ENCODE peak calls at places on chromosome 18, in five cellular contexts. B, D, P, U and J are unnamed samples.

GRCh38 chr18:34993289-34993688 is 47.9 kb upstream of the MAPRE2 start:
- DNase-seq in P (no peak), B (no peak), U (no peak), D (no peak), J (no peak)

GRCh38 chr18:25710981-25711380 is 359.0 kb upstream of the ZNF521 start:
- DNase-seq in P (no peak), D (no peak), B (no peak), U (no peak), J (no peak)

GRCh38 chr18:9852266-9853081 is 33.3 kb upstream of the TXNDC2 start:
- DNase-seq in D (peak; percentile 27), U (no peak), P (no peak), B (no peak), J (no peak)

GRCh38 chr18:12278765-12279682 is 24.9 kb downstream of the CIDEA start:
- DNase-seq in U (peak; percentile 98), D (no peak), B (peak; percentile 95), P (no peak), J (peak; percentile 74)

GRCh38 chr18:64100136-64100922 is 48.6 kb downstream of the LINC00305 start:
- DNase-seq in U (no peak), B (no peak), D (no peak), P (no peak), J (no peak)

GRCh38 chr18:63101811-63102210 is 217.8 kb downstream of the BCL2 start:
- DNase-seq in U (no peak), B (no peak), D (no peak), P (no peak), J (no peak)

GRCh38 chr18:9684901-9685738 is 23.0 kb upstream of the RAB31 start:
- DNase-seq in B (peak; percentile 81), P (no peak), U (no peak), D (no peak), J (no peak)

GRCh38 chr18:35076556-35076955 is 35.3 kb downstream of the MAPRE2 start:
- DNase-seq in B (no peak), D (no peak), U (no peak), P (no peak), J (no peak)

GRCh38 chr18:12317664-12318333 is 9.8 kb downstream of the TUBB6 start:
- DNase-seq in B (peak; percentile 45), D (peak; percentile 33), P (no peak), U (no peak), J (no peak)

GRCh38 chr18:72140007-72140406 is 404.1 kb downstream of the CBLN2 start:
- DNase-seq in D (no peak), U (no peak), B (no peak), P (no peak), J (no peak)

GRCh38 chr18:40413160-40413559 is 1541.9 kb upstream of the PIK3C3 start:
- DNase-seq in U (no peak), P (no peak), D (peak; percentile 0), B (no peak), J (no peak)

GRCh38 chr18:3015203-3015590 is 2.3 kb upstream of the LPIN2 start:
- DNase-seq in D (peak; percentile 52), P (peak; percentile 61), B (peak; percentile 36), U (no peak), J (no peak)

GRCh38 chr18:54387631-54388030 is 29.9 kb downstream of the C18orf54 start:
- DNase-seq in P (no peak), U (no peak), D (no peak), B (no peak), J (no peak)

DNA sequence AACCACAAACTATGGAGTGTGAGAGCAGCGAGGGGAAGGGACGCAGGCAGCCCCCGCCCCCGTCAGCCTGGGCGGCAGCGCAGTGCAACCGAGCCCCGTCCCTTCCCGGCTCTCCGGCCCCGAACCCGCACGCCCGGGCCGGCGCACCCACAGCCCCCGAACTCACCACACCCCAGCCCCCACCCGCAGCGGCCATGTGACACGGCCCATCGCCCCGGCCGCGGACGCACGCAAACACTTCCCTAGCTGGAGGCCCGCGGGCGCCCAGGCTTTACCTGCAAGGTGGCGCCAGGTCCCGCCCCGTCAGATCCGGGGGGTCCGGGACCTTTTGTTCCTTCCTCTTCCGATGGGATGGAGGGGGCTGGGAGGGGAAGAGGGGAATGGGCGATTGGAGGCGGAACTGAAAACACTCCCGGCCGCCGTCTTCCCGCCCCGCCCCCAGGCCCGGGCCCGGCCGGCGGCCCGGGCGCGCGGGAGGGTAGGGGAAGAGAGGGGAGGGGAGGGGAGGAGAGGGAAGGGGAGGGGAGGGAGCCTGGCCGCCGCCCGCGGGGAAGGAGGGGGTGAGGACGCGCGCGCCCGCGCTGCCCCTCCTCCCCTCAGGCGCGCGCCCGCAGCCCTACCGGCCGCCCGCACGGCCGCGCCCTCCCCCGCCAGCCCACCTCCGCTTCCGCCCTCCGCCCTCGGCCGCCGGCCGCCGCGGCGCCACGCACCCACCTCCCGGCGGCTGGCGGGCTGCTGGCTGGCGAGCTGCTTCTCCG is at the start of gene SMAD2:
- DNase-seq in U (peak; percentile 93), D (peak; percentile 89), P (peak; percentile 60), B (peak; percentile 86), J (peak; percentile 68)
- TF ChIP-seq POLR2A in U (peak; percentile 15), D (peak; percentile 54), P (no peak), B (no peak), J (peak; percentile 24)

GRCh38 chr18:23134780-23135678 is at the start of gene CABLES1:
- DNase-seq in B (peak; percentile 40), U (peak; percentile 84), D (peak; percentile 59), P (no peak), J (peak; percentile 51)

GRCh38 chr18:23135679-23136325 is 517 bp downstream of the CABLES1 start:
- DNase-seq in B (no peak), D (no peak), U (no peak), P (no peak), J (no peak)

GRCh38 chr18:23136326-23137092 is 1.2 kb downstream of the CABLES1 start:
- DNase-seq in U (no peak), B (peak; percentile 34), D (no peak), P (no peak), J (peak; percentile 42)

GRCh38 chr18:23131693-23132319 is 3.5 kb upstream of the CABLES1 start:
- DNase-seq in B (peak; percentile 39), P (peak; percentile 73), D (peak; percentile 76), U (peak; percentile 78), J (no peak)

DNA sequence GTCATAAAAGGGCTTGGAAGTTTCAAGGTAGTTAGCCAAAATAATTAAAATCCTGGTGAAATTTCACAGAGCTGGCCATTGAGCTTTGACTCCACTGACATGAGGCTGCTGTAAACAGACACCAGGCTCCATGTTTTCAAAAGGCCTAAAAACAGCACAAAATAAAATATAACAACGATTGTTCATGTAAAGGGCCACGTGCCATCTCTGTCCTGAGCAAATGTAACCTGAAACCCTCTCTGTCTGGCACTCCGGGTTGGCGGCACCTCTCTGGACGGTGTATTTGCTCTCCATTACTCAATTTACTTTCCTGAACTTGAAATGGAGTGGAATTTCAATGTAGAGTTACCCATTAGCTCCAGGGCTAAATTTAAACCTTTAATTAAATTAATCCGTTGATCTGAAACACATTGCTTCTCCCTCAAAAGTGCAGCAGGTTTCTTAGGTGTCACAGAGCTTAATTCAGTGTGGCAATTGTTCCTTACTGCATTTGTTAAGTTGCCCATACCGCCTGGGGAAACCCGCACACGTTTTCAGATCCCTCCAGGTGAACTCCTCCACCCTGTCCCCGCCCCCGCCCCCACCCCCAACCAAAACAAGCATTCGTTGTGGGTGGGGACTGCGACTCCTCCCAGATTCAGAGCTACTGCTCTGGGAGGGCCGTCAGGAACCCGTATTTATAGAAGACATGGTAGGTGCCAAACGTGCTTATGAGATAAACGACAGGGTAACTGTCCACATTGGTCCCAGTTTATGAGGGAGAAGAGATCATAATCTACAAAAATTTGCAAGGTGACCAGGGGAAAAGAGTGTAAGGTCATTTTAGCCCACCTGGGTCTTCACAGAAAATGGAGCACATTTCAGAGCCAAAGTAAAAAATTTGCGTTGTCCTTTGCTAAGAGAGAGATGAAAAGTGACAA is 1.2 kb upstream of the CABLES1 start:
- DNase-seq in B (no peak), P (peak; percentile 53), U (no peak), D (peak; percentile 76), J (no peak)
- TF ChIP-seq POLR2A in B (no peak), P (peak; percentile 95), U (no peak), D (no peak), J (no peak)

GRCh38 chr18:77127769-77128671 is 4.6 kb downstream of the MBP start:
- DNase-seq in D (peak; percentile 92), U (peak; percentile 73), P (no peak), B (no peak), J (no peak)
- TF ChIP-seq POLR2A in D (no peak), U (no peak), P (no peak), B (no peak), J (no peak)

DNA sequence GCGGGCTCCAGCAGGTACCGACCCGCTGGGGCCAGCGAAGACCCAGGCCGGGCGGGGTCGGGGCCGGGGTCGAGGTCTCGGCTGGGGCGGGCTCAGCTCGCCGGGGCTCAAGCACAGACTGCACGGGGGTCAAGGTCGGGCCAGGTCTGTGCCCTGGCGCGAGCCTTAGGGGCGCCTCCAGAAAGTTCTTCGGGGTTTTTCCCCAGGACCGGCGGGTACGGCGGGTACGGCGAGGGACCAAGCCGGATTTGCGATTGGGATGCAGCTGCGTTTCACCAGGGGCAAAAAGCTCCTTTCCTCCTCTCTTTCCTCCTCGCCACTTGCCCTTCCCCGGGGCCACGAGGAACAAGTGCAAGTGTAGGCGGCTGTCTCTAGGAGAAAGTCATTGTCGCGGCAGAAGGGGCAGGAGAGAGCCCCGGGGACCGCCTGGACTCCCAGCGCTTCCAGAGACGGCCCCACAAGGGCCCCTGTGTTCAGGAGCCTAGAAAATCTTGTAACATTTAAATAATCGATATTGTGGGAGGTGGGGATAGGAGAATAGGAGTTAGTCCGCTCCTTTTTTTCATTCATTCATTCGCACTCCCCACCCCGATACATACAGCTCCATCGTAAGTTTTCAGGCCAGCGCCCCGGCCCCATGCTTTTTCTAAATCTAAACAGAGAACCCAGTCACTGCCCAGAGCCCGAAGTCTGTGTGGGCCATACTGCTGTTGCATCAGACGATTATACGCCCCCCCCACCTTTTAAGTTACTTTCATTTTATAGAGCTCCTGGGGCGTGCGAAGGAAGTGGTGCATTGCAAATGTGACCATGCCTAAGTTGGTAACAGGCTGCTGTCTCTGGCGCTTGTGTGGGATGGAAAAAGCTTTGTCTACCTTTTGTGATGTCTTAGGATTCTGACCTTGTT is 679 bp downstream of the PMAIP1 start:
- DNase-seq in D (peak; percentile 63), B (peak; percentile 31), U (no peak), P (no peak), J (no peak)
- TF ChIP-seq POLR2A in D (no peak), B (no peak), U (no peak), P (no peak), J (no peak)